ENCODE peak calls at places on chromosome 9, in ten cellular contexts. I is heart left ventricle, D is transverse colon, C is body of pancreas, Y is HepG2, M is vagina, T is GM12878, P is IMR-90, V is esophagus squamous epithelium, J is stomach. K is an unnamed sample.

GRCh38 chr9:38315085-38315595 is 77.4 kb upstream of the ALDH1B1 start:
- DNase-seq in I (no peak), D (no peak), C (no peak), Y (no peak), M (peak), T (no peak), P (no peak), V (no peak), J (no peak), K (no peak)

GRCh38 chr9:88993871-88994819 is 2.9 kb downstream of the S1PR3 start:
- DNase-seq in I (no peak), D (no peak), C (no peak), Y (no peak), M (peak), T (no peak), P (no peak), V (no peak), J (no peak), K (no peak)

GRCh38 chr9:79611091-79611614 is 39.4 kb downstream of the TLE4 start:
- DNase-seq in I (no peak), D (no peak), C (peak), Y (no peak), M (no peak), T (no peak), P (peak), V (no peak), J (no peak), K (no peak)

GRCh38 chr9:83707518-83707767 is 315 bp downstream of the UBQLN1 start:
- DNase-seq in I (no peak), D (no peak), C (no peak), Y (no peak), M (no peak), T (no peak), P (no peak), V (peak), J (peak), K (no peak)

GRCh38 chr9:131679261-131680020 is 60.4 kb downstream of the RAPGEF1 start:
- DNase-seq in I (no peak), D (no peak), C (no peak), Y (no peak), M (no peak), T (no peak), P (no peak), V (no peak), J (no peak), K (no peak)

GRCh38 chr9:124350485-124351263 is 64.6 kb downstream of the PSMB7 start:
- DNase-seq in I (no peak), D (no peak), C (no peak), Y (peak), M (no peak), T (no peak), P (no peak), V (no peak), J (no peak), K (peak)

GRCh38 chr9:120692901-120693573 is 21.2 kb downstream of the MEGF9 start:
- DNase-seq in I (no peak), D (no peak), C (no peak), Y (no peak), M (no peak), T (no peak), P (peak), V (no peak), J (no peak), K (no peak)

GRCh38 chr9:130884542-130885421 is 11.8 kb downstream of the QRFP start:
- DNase-seq in I (no peak), D (no peak), C (no peak), Y (no peak), M (no peak), T (no peak), P (no peak), V (no peak), J (no peak), K (no peak)

GRCh38 chr9:77679088-77679487 is 31.0 kb upstream of the GNA14 start:
- DNase-seq in I (no peak), D (no peak), C (no peak), Y (no peak), M (no peak), T (no peak), P (no peak), V (no peak), J (no peak), K (no peak)

GRCh38 chr9:133207021-133207531 is 2.0 kb downstream of the OBP2B start:
- DNase-seq in I (no peak), D (no peak), C (no peak), Y (no peak), M (no peak), T (no peak), P (no peak), V (no peak), J (no peak), K (no peak)

GRCh38 chr9:90943341-90943740 is 141.7 kb downstream of the SYK start:
- DNase-seq in I (no peak), D (no peak), C (no peak), Y (no peak), M (no peak), T (no peak), P (peak), V (no peak), J (no peak), K (no peak)

GRCh38 chr9:84917366-84918063 is 248.0 kb downstream of the NTRK2 start:
- DNase-seq in I (no peak), D (peak), C (no peak), Y (no peak), M (no peak), T (no peak), P (no peak), V (no peak), J (no peak), K (peak)

GRCh38 chr9:2116073-2116472 is 100.9 kb downstream of the SMARCA2 start:
- DNase-seq in I (no peak), D (no peak), C (no peak), Y (peak), M (no peak), T (no peak), P (no peak), V (no peak), J (no peak), K (no peak)

GRCh38 chr9:138111607-138112006 is 234.0 kb downstream of the CACNA1B start:
- DNase-seq in I (no peak), D (no peak), C (no peak), Y (no peak), M (peak), T (no peak), P (no peak), V (no peak), J (peak), K (no peak)

GRCh38 chr9:7303932-7304331 is 495.6 kb downstream of the DMAC1 start:
- DNase-seq in I (no peak), D (no peak), C (no peak), Y (no peak), M (no peak), T (no peak), P (no peak), V (no peak), J (no peak), K (no peak)

GRCh38 chr9:27168496-27168895 is 59.5 kb downstream of the TEK start:
- DNase-seq in I (no peak), D (no peak), C (no peak), Y (no peak), M (no peak), T (no peak), P (peak), V (no peak), J (no peak), K (no peak)

GRCh38 chr9:121281614-121282291 is 13.8 kb downstream of the GSN start:
- DNase-seq in I (peak), D (peak), C (peak), Y (peak), M (no peak), T (no peak), P (peak), V (peak), J (peak), K (peak)

DNA sequence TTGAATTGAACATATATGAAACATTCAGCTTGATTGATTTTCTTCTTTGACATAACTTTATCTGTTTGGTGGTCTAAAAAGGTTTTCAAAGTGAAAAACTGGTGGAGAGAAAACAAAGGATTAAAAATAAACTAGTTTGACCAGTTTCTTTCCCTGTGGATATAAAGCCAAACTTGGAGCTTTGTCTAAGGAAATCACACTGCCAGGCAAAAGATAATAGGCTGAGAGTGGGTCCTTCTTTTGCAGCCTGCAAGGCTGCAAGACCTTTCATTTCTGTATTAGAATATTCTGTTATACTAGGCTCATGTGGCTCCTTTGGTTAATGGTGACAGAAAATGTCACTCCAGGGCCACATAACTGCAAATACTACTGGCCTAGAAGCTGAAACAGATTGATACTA is 129.1 kb upstream of the ZNF462 start:
- DNase-seq in I (no peak), D (no peak), C (no peak), Y (no peak), M (no peak), T (no peak), P (no peak), V (no peak), J (no peak), K (no peak)
- H3K27ac ChIP-seq in I (no peak), D (no peak), C (no peak), Y (no peak), M (no peak), T (no peak), P (no peak), V (no peak), J (no peak), K (no peak)

DNA sequence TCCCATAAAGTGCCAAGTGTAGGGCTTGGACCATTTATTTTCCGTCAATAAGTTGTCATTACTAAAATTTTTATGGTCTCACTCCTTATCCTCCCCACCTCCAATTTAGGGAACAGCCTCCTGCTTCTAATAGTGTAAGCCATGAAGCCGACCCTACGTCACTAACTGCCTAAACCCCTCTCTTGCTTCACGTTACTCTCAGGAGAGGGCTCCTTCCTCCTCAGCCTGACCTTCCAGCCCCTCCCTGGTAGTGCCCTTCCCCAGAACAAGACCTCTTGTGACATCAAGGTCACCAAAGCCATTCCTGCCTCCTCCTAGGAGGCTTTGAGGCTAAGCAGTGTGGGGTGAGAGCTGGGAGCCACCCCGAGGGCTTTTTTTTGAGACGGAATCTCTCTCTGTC is 2.2 kb upstream of the CDK9 start:
- DNase-seq in I (no peak), D (no peak), C (no peak), Y (no peak), M (no peak), T (no peak), P (no peak), V (no peak), J (no peak), K (no peak)
- H3K4me3 ChIP-seq in I (no peak), D (no peak), C (no peak), Y (no peak), M (no peak), T (peak), P (no peak), V (no peak), J (no peak), K (no peak)

GRCh38 chr9:136675477-136676296 is 11.6 kb downstream of the AGPAT2 start:
- DNase-seq in I (no peak), D (no peak), C (peak), Y (no peak), M (no peak), T (no peak), P (no peak), V (no peak), J (no peak), K (no peak)
- TF ChIP-seq POLR2A in I (no peak), D (no peak), C (no peak), Y (no peak), M (no peak), T (no peak), P (no peak), V (no peak), J (no peak), K (peak)

GRCh38 chr9:98101868-98102273 is 17.2 kb downstream of the TRIM14 start:
- DNase-seq in I (no peak), D (peak), C (peak), Y (no peak), M (peak), T (peak), P (peak), V (peak), J (peak), K (peak)
- H3K27ac ChIP-seq in I (no peak), D (peak), C (no peak), Y (no peak), M (no peak), T (peak), P (no peak), V (peak), J (no peak), K (peak)

GRCh38 chr9:70415041-70415440 is 584 bp upstream of the KLF9 start:
- DNase-seq in I (no peak), D (no peak), C (no peak), Y (no peak), M (no peak), T (no peak), P (no peak), V (no peak), J (no peak), K (no peak)
- H3K4me3 ChIP-seq in I (peak), D (no peak), C (no peak), Y (no peak), M (peak), T (no peak), P (no peak), V (peak), J (peak), K (no peak)

GRCh38 chr9:109765821-109766220 is 14.2 kb upstream of the PALM2AKAP2 start:
- DNase-seq in I (no peak), D (no peak), C (no peak), Y (no peak), M (no peak), T (no peak), P (no peak), V (no peak), J (no peak), K (no peak)
- TF ChIP-seq POLR2A in I (no peak), D (no peak), C (no peak), Y (no peak), M (no peak), T (no peak), P (no peak), V (no peak), J (no peak), K (no peak)

GRCh38 chr9:71944754-71945409 is 33.4 kb downstream of the C9orf85 start:
- DNase-seq in I (no peak), D (no peak), C (no peak), Y (peak), M (no peak), T (no peak), P (no peak), V (no peak), J (no peak), K (no peak)

GRCh38 chr9:71937898-71938297 is 26.5 kb downstream of the C9orf85 start:
- DNase-seq in I (no peak), D (no peak), C (no peak), Y (no peak), M (no peak), T (no peak), P (no peak), V (no peak), J (no peak), K (no peak)

GRCh38 chr9:71937070-71937625 is 25.7 kb downstream of the C9orf85 start:
- DNase-seq in I (no peak), D (no peak), C (no peak), Y (no peak), M (no peak), T (no peak), P (no peak), V (no peak), J (no peak), K (no peak)

GRCh38 chr9:71941060-71941568 is 29.7 kb downstream of the C9orf85 start:
- DNase-seq in I (no peak), D (no peak), C (no peak), Y (no peak), M (no peak), T (no peak), P (peak), V (no peak), J (no peak), K (no peak)

GRCh38 chr9:71941998-71942567 is 30.6 kb downstream of the C9orf85 start:
- DNase-seq in I (no peak), D (no peak), C (no peak), Y (no peak), M (no peak), T (no peak), P (peak), V (no peak), J (no peak), K (no peak)
- H3K27ac ChIP-seq in I (no peak), D (no peak), C (no peak), Y (no peak), M (no peak), T (no peak), P (no peak), V (peak), J (no peak), K (no peak)

DNA sequence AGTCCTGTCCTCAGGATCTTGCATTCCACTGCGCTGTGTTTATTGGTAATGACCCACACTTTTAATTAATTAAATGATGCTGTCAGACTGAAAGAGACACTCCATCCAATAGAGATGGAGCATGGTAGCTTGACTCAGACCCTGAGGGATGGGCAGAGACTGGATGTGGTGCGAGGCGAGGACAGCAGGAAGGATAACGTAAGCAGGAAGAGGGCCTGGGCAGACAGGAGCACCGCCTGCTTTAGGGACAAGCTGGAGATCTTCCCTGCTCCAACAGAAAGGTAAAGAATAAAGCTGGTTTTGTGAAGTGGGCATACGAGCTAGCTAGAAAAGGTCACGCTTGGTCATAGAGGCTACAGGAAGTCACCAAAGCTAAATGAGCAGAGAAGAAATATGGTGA is 3.6 kb upstream of the DOCK8 start:
- DNase-seq in I (no peak), D (no peak), C (no peak), Y (no peak), M (no peak), T (no peak), P (no peak), V (no peak), J (no peak), K (no peak)
- H3K4me3 ChIP-seq in I (no peak), D (no peak), C (no peak), Y (no peak), M (no peak), T (no peak), P (no peak), V (no peak), J (no peak), K (no peak)